ENCODE peak calls at places on chromosome 19, in ten cellular contexts. D is activated CD8-positive, alpha-beta T cell treated with anti-CD3 and anti-CD28 coated beads, Interleukin-2, amount 10 ng/mL, durations not matched to agents 7 days and 5 days; L is T-cell; Y is heart right ventricle; R is heart left ventricle; J is stimulated activated naive B cell treated with anti-CD40 and anti-IgM and Interleukin-4, amounts not matched to agents 10 μg/mL and 1 μg/mL and 100 μg/mL, for 72 hours; W is right lobe of liver; S is gastroesophageal sphincter; B is left lobe of liver; C is CD4-positive, CD25-positive, alpha-beta regulatory T cell. X is an unnamed sample.

GRCh38 chr19:3338541-3339181 is 27.7 kb upstream of the NFIC start:
- ATAC-seq in D (peak; percentile 62), L (peak; percentile 100), Y (no peak), R (no peak), J (peak; percentile 45), W (peak; percentile 8), S (no peak), B (peak; percentile 27), C (peak; percentile 96), X (peak; percentile 24)

GRCh38 chr19:39155114-39155700 is 29.6 kb downstream of the PAK4 start:
- ATAC-seq in D (no peak), L (no peak), Y (no peak), R (no peak), J (no peak), W (no peak), S (no peak), B (peak; percentile 5), C (no peak), X (peak; percentile 31)

GRCh38 chr19:14544977-14545715 is 15.8 kb downstream of the TECR start:
- ATAC-seq in D (no peak), L (no peak), Y (peak; percentile 19), R (peak; percentile 72), J (no peak), W (peak; percentile 83), S (peak; percentile 55), B (peak; percentile 90), C (no peak), X (no peak)

GRCh38 chr19:45419396-45419795 is 4.3 kb downstream of the ERCC1 start:
- ATAC-seq in D (peak; percentile 48), L (no peak), Y (no peak), R (no peak), J (peak; percentile 81), W (no peak), S (no peak), B (no peak), C (peak; percentile 38), X (peak; percentile 87)

GRCh38 chr19:47187797-47188196 is 43.2 kb downstream of the BBC3 start:
- ATAC-seq in D (no peak), L (no peak), Y (no peak), R (no peak), J (no peak), W (no peak), S (no peak), B (no peak), C (no peak), X (no peak)

GRCh38 chr19:35195822-35196221 is 32.7 kb downstream of the FAM187B start:
- ATAC-seq in D (no peak), L (no peak), Y (no peak), R (no peak), J (no peak), W (peak; percentile 83), S (no peak), B (peak; percentile 85), C (no peak), X (no peak)

GRCh38 chr19:15584095-15584494 is 30.9 kb upstream of the CYP4F8 start:
- ATAC-seq in D (no peak), L (no peak), Y (no peak), R (no peak), J (no peak), W (no peak), S (no peak), B (no peak), C (no peak), X (no peak)

GRCh38 chr19:33767898-33768413 is 28.7 kb upstream of the KCTD15 start:
- ATAC-seq in D (no peak), L (no peak), Y (no peak), R (no peak), J (no peak), W (no peak), S (no peak), B (peak; percentile 40), C (no peak), X (no peak)

GRCh38 chr19:11102944-11103343 is 13.7 kb downstream of the LDLR start:
- ATAC-seq in D (no peak), L (no peak), Y (no peak), R (no peak), J (no peak), W (peak; percentile 12), S (no peak), B (peak; percentile 44), C (no peak), X (no peak)

GRCh38 chr19:16403151-16403977 is 68.4 kb downstream of the EPS15L1 start:
- ATAC-seq in D (no peak), L (no peak), Y (no peak), R (peak; percentile 38), J (no peak), W (no peak), S (peak; percentile 84), B (no peak), C (no peak), X (no peak)

GRCh38 chr19:50695251-50696064 is 24.1 kb downstream of the SHANK1 start:
- ATAC-seq in D (peak; percentile 57), L (no peak), Y (peak; percentile 42), R (no peak), J (no peak), W (no peak), S (no peak), B (peak; percentile 37), C (no peak), X (no peak)

GRCh38 chr19:54029930-54030490 is 33.7 kb downstream of the VSTM1 start:
- ATAC-seq in D (peak; percentile 39), L (no peak), Y (no peak), R (no peak), J (no peak), W (peak; percentile 74), S (no peak), B (peak; percentile 75), C (no peak), X (no peak)

GRCh38 chr19:46442808-46443450 is 14.2 kb upstream of the PNMA8C start:
- ATAC-seq in D (no peak), L (no peak), Y (no peak), R (no peak), J (no peak), W (peak; percentile 30), S (no peak), B (no peak), C (no peak), X (no peak)

GRCh38 chr19:51509823-51510660 is 8.4 kb upstream of the SIGLEC12 start:
- ATAC-seq in D (no peak), L (no peak), Y (no peak), R (no peak), J (no peak), W (no peak), S (no peak), B (no peak), C (no peak), X (no peak)

GRCh38 chr19:3783660-3784584 is 2.3 kb downstream of the MATK start:
- ATAC-seq in D (no peak), L (no peak), Y (no peak), R (no peak), J (peak; percentile 39), W (peak; percentile 65), S (no peak), B (peak; percentile 79), C (no peak), X (peak; percentile 22)

GRCh38 chr19:4516939-4517300 is 1.4 kb downstream of the PLIN4 start:
- ATAC-seq in D (no peak), L (no peak), Y (peak; percentile 58), R (peak; percentile 40), J (no peak), W (peak; percentile 4), S (peak; percentile 26), B (peak; percentile 53), C (no peak), X (peak; percentile 14)

GRCh38 chr19:32936065-32936464 is 35.7 kb downstream of the CEP89 start:
- ATAC-seq in D (no peak), L (peak; percentile 13), Y (no peak), R (no peak), J (no peak), W (no peak), S (no peak), B (no peak), C (no peak), X (no peak)

GRCh38 chr19:2982983-2983350 is 5.6 kb downstream of the TLE6 start:
- ATAC-seq in D (no peak), L (no peak), Y (peak; percentile 82), R (peak; percentile 74), J (no peak), W (peak; percentile 64), S (peak; percentile 92), B (peak; percentile 74), C (no peak), X (no peak)

GRCh38 chr19:35545001-35545854 is at the start of gene TMEM147:
- ATAC-seq in D (peak; percentile 92), L (peak; percentile 91), Y (peak; percentile 99), R (peak; percentile 96), J (peak; percentile 93), W (peak; percentile 96), S (peak; percentile 98), B (peak; percentile 94), C (peak; percentile 86), X (peak; percentile 96)

GRCh38 chr19:33032218-33032781 is 32.4 kb downstream of the RHPN2 start:
- ATAC-seq in D (no peak), L (no peak), Y (no peak), R (no peak), J (no peak), W (peak; percentile 74), S (no peak), B (peak; percentile 59), C (no peak), X (no peak)

GRCh38 chr19:5057860-5058259 is 88.9 kb downstream of the KDM4B start:
- ATAC-seq in D (no peak), L (no peak), Y (no peak), R (no peak), J (peak; percentile 57), W (no peak), S (peak; percentile 34), B (no peak), C (no peak), X (peak; percentile 42)

GRCh38 chr19:13884726-13885591 is 8.0 kb downstream of the NANOS3 start:
- ATAC-seq in D (no peak), L (no peak), Y (no peak), R (no peak), J (no peak), W (peak; percentile 52), S (no peak), B (peak; percentile 73), C (no peak), X (no peak)

GRCh38 chr19:50820086-50820485 is 3.5 kb downstream of the KLK1 start:
- ATAC-seq in D (no peak), L (no peak), Y (no peak), R (no peak), J (no peak), W (no peak), S (no peak), B (no peak), C (no peak), X (no peak)

GRCh38 chr19:47479701-47480503 is 4.1 kb downstream of the KPTN start:
- ATAC-seq in D (no peak), L (no peak), Y (no peak), R (no peak), J (no peak), W (no peak), S (no peak), B (no peak), C (no peak), X (no peak)

GRCh38 chr19:18130523-18131242 is 22.3 kb upstream of the PIK3R2 start:
- ATAC-seq in D (no peak), L (no peak), Y (no peak), R (no peak), J (no peak), W (no peak), S (no peak), B (no peak), C (no peak), X (no peak)

GRCh38 chr19:13764101-13764807 is at the start of gene MRI1:
- ATAC-seq in D (peak; percentile 90), L (peak; percentile 84), Y (peak; percentile 96), R (peak; percentile 72), J (peak; percentile 80), W (peak; percentile 87), S (peak; percentile 90), B (peak; percentile 92), C (peak; percentile 70), X (peak; percentile 83)

GRCh38 chr19:47187023-47187655 is 43.9 kb downstream of the BBC3 start:
- ATAC-seq in D (peak; percentile 50), L (no peak), Y (no peak), R (no peak), J (peak; percentile 12), W (no peak), S (no peak), B (no peak), C (no peak), X (peak; percentile 9)

GRCh38 chr19:7130043-7130442 is 60.5 kb downstream of the ZNF557 start:
- ATAC-seq in D (no peak), L (no peak), Y (no peak), R (no peak), J (no peak), W (no peak), S (no peak), B (no peak), C (no peak), X (no peak)

X was measured in stimulated activated memory B cell treated with anti-CD40 and anti-IgM and Interleukin-4, amounts not matched to agents 10 μg/mL and 1 μg/mL and 100 μg/mL, for 72 hours.